ENCODE peak calls at places on chromosome 20, in nine cellular contexts. W is brain microvascular endothelial cell, J is BJ, Y is body of pancreas, B is colonic mucosa, M is fibroblast of lung, O is AG10803, H is fibroblast of the aortic adventitia, L is cardiac fibroblast. D is an unnamed sample.

GRCh38 chr20:52847029-52847660 is 125.0 kb upstream of the TSHZ2 start:
- DNase-seq in M (no peak), O (no peak), W (no peak), H (no peak), B (no peak), J (no peak), L (peak), Y (no peak), D (no peak)

GRCh38 chr20:22384978-22385377 is 199.4 kb downstream of the FOXA2 start:
- DNase-seq in H (no peak), L (no peak), M (no peak), O (no peak), J (no peak), B (no peak), W (no peak), Y (no peak), D (no peak)

GRCh38 chr20:18174906-18175683 is 37.4 kb downstream of the KAT14 start:
- DNase-seq in L (no peak), J (no peak), W (no peak), Y (no peak), B (no peak), M (no peak), H (no peak), O (no peak), D (no peak)

GRCh38 chr20:22763257-22763906 is 179.0 kb upstream of the FOXA2 start:
- DNase-seq in W (peak), H (peak), J (no peak), M (no peak), Y (no peak), O (peak), B (peak), L (peak), D (no peak)

GRCh38 chr20:4488407-4489339 is 233.0 kb upstream of the PRND start:
- DNase-seq in J (no peak), Y (no peak), W (peak), M (peak), L (peak), B (no peak), H (peak), O (peak), D (peak)

GRCh38 chr20:3783068-3783489 is 1.8 kb upstream of the SPEF1 start:
- DNase-seq in B (no peak), M (no peak), H (no peak), O (no peak), J (no peak), W (no peak), L (no peak), Y (peak), D (no peak)

GRCh38 chr20:1265226-1265915 is 723 bp upstream of the SNPH start:
- DNase-seq in L (no peak), Y (no peak), H (no peak), O (no peak), W (no peak), B (no peak), J (no peak), M (no peak), D (no peak)

GRCh38 chr20:64038252-64038578 is 2.2 kb downstream of the C20orf204 start:
- DNase-seq in O (no peak), J (no peak), Y (peak), M (no peak), L (no peak), W (no peak), B (no peak), H (no peak), D (no peak)

GRCh38 chr20:41138527-41139226 is 1.3 kb downstream of the PLCG1 start:
- DNase-seq in J (no peak), O (peak), L (peak), M (no peak), Y (peak), H (peak), B (peak), W (no peak), D (no peak)

GRCh38 chr20:52888096-52888495 is 84.1 kb upstream of the TSHZ2 start:
- DNase-seq in J (no peak), W (no peak), B (no peak), O (no peak), Y (no peak), H (no peak), L (no peak), M (no peak), D (no peak)

GRCh38 chr20:36085686-36086267 is 68.8 kb upstream of the EPB41L1 start:
- DNase-seq in H (peak), M (peak), B (peak), L (peak), W (peak), O (peak), Y (no peak), J (no peak), D (no peak)

GRCh38 chr20:38184098-38184497 is 19.0 kb upstream of the TGM2 start:
- DNase-seq in J (no peak), W (no peak), O (no peak), Y (no peak), M (no peak), H (no peak), B (no peak), L (no peak), D (no peak)

GRCh38 chr20:24357169-24357568 is 112.3 kb upstream of the SYNDIG1 start:
- DNase-seq in L (no peak), O (no peak), J (no peak), H (no peak), Y (peak), M (no peak), W (no peak), B (no peak), D (no peak)

GRCh38 chr20:4014031-4014474 is 1.3 kb downstream of the RNF24 start:
- DNase-seq in J (peak), W (peak), O (peak), M (peak), H (peak), Y (peak), B (peak), L (peak), D (peak)

GRCh38 chr20:36778831-36779655 is 5.5 kb upstream of the DSN1 start:
- DNase-seq in O (no peak), W (no peak), H (no peak), B (no peak), M (no peak), Y (no peak), L (no peak), J (no peak), D (no peak)

GRCh38 chr20:50587291-50587961 is 77.2 kb downstream of the PTPN1 start:
- DNase-seq in J (no peak), B (no peak), O (no peak), H (no peak), M (no peak), Y (no peak), L (no peak), W (no peak), D (no peak)

GRCh38 chr20:29299811-29300578 is 1957.5 kb upstream of the DEFB115 start:
- DNase-seq in H (no peak), L (no peak), J (no peak), W (no peak), Y (no peak), M (no peak), O (no peak), B (no peak), D (no peak)

GRCh38 chr20:51463998-51464397 is 78.5 kb downstream of the NFATC2 start:
- DNase-seq in L (no peak), W (no peak), H (no peak), Y (no peak), O (no peak), B (no peak), J (no peak), M (no peak), D (no peak)

GRCh38 chr20:6746901-6747609 is 20.4 kb upstream of the BMP2 start:
- DNase-seq in M (no peak), W (peak), B (no peak), Y (no peak), J (no peak), L (peak), H (peak), O (no peak), D (no peak)

GRCh38 chr20:58374906-58375760 is 13.9 kb upstream of the VAPB start:
- DNase-seq in H (peak), Y (no peak), J (no peak), L (peak), O (peak), W (peak), M (peak), B (no peak), D (no peak)

GRCh38 chr20:24605937-24606455 is 136.6 kb downstream of the SYNDIG1 start:
- DNase-seq in M (no peak), H (no peak), L (no peak), J (no peak), Y (no peak), B (no peak), W (no peak), O (no peak), D (no peak)

GRCh38 chr20:38093641-38094077 is 60.1 kb downstream of the RPRD1B start:
- DNase-seq in M (no peak), W (no peak), B (no peak), Y (no peak), L (no peak), J (no peak), H (no peak), O (no peak), D (no peak)

GRCh38 chr20:38473353-38473795 is 731 bp downstream of the RALGAPB start:
- DNase-seq in H (peak), Y (peak), L (peak), W (no peak), O (peak), B (no peak), J (no peak), M (peak), D (no peak)

GRCh38 chr20:431012-431904 is 23.2 kb downstream of the RBCK1 start:
- DNase-seq in O (peak), H (peak), M (peak), Y (peak), B (peak), J (no peak), L (peak), W (peak), D (peak)

GRCh38 chr20:49161428-49162152 is 26.5 kb downstream of the STAU1 start:
- DNase-seq in M (no peak), J (no peak), O (peak), W (no peak), B (no peak), L (no peak), Y (no peak), H (no peak), D (no peak)

GRCh38 chr20:49156481-49156880 is 31.7 kb downstream of the STAU1 start:
- DNase-seq in W (no peak), Y (no peak), H (no peak), O (no peak), B (no peak), L (no peak), J (no peak), M (no peak), D (no peak)

GRCh38 chr20:49160057-49160929 is 27.8 kb downstream of the STAU1 start:
- DNase-seq in L (no peak), Y (no peak), J (no peak), W (no peak), M (no peak), B (no peak), O (no peak), H (no peak), D (no peak)

GRCh38 chr20:49151437-49151836 is 36.7 kb downstream of the STAU1 start:
- DNase-seq in J (no peak), H (no peak), L (no peak), O (no peak), M (no peak), B (no peak), W (no peak), Y (no peak), D (no peak)

DNA sequence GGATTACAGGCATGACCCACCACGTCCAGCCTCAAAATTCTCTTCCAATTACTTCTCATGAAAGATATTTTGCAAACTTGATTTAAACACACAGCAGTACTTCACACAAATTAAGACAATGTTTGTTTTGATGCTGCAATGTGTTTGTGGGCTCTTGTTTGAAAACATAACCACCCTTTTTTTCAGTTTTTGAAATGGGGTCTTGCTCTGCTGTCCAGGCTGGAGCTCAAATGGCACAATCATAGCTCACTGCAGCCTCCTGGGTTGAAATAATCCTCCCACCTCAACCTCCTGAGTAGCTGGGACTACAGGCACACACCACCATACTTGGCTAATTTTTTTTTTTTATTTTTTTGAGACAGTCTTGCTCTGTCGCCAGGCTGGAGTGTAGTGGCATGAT is 31.0 kb downstream of the STAU1 start:
- DNase-seq in H (no peak), J (no peak), M (no peak), Y (no peak), W (no peak), L (no peak), B (no peak), O (no peak), D (no peak)
- TF ChIP-seq CTCF in H (no peak), J (no peak), M (no peak), Y (no peak), W (no peak), L (no peak), B (no peak), O (no peak), D (no peak)

DNA sequence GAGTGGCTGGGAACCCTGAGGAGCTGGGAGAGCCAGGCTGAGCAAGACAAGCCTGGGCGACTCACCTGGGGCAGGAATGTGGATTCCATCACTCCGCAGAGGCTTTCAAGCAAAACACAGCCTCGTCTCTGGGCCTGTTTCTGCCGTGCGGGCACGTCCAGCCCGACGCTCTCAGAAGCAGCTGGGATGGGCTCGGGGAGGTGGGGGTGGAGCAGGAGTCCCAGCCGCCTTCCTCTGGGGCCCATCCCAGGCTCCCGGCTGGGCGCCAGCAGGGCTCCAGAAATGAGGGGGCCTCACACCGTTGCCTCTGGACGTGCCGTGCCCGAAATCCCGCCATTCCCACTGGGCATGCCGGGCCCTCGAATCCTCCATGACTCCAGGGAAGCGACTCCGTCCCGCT is 8.7 kb upstream of the RPS21 start:
- DNase-seq in B (no peak), M (no peak), L (no peak), O (no peak), W (no peak), Y (no peak), J (no peak), H (no peak), D (no peak)
- H3K4me3 ChIP-seq in B (no peak), M (no peak), L (no peak), O (no peak), W (no peak), Y (no peak), J (no peak), H (no peak), D (no peak)

GRCh38 chr20:30910937-30911725 is 346.3 kb upstream of the DEFB115 start:
- DNase-seq in H (no peak), L (no peak), B (no peak), W (no peak), O (no peak), J (no peak), M (no peak), Y (no peak), D (no peak)

DNA sequence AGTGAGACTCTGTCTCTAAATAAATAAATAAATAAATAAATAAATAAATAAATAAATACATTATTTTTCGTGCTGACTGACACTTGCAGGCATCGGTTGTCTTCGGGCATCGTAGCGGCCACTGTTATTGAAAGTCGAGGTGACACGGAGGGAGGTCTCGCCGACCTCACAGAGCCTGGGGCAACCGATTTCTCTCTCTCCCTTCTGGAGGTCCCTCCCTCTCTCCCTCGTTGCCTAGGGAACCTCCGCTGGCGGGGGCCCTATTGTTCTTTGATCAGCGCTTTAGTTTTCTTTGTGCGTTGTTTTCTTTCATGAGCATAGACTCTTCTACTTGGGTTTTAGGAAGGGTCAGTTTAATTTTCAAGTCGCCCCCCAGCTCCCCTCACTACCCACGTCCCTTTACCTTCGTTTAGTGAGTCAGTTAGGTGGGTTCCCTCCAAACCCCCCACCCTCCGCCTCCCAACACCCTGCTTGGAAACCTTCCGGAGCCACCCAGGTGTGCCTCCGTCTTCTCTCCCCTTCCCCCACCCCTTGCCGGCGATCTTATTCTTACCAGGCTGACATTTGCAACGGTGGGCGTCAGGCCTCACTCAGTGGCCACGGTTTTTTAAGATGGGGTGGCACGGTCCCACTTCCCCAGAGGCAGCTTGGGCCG is 345.3 kb upstream of the DEFB115 start:
- DNase-seq in Y (no peak), M (no peak), J (no peak), W (no peak), O (peak), B (no peak), H (no peak), L (peak), D (no peak)
- TF ChIP-seq CTCF in Y (no peak), M (no peak), J (no peak), W (peak), O (peak), B (no peak), H (no peak), L (peak), D (peak)

GRCh38 chr20:59993736-59994484 is 35.7 kb downstream of the CDH26 start:
- DNase-seq in L (no peak), O (no peak), J (no peak), H (no peak), W (no peak), Y (no peak), M (no peak), B (no peak), D (no peak)
- H3K4me3 ChIP-seq in L (no peak), O (no peak), J (no peak), H (no peak), W (no peak), Y (no peak), M (no peak), B (no peak), D (no peak)

GRCh38 chr20:47466704-47467459 is 34.8 kb upstream of the NCOA3 start:
- DNase-seq in H (no peak), B (no peak), M (no peak), Y (no peak), W (no peak), J (no peak), O (no peak), L (no peak), D (no peak)

GRCh38 chr20:47465335-47466090 is 36.2 kb upstream of the NCOA3 start:
- DNase-seq in B (no peak), Y (no peak), L (no peak), J (no peak), W (no peak), O (no peak), H (no peak), M (no peak), D (no peak)

GRCh38 chr20:47461120-47461685 is 40.5 kb upstream of the NCOA3 start:
- DNase-seq in W (no peak), B (no peak), O (no peak), J (no peak), M (no peak), L (no peak), H (no peak), Y (no peak), D (no peak)

GRCh38 chr20:47466193-47466592 is 35.5 kb upstream of the NCOA3 start:
- DNase-seq in M (peak), L (peak), H (peak), J (no peak), O (peak), W (no peak), B (no peak), Y (no peak), D (peak)

GRCh38 chr20:47464380-47465101 is 37.1 kb upstream of the NCOA3 start:
- DNase-seq in M (peak), L (peak), O (peak), Y (peak), W (peak), J (peak), H (peak), B (peak), D (peak)
- TF ChIP-seq CTCF in M (peak), L (peak), O (peak), Y (no peak), W (peak), J (peak), H (peak), B (no peak), D (peak)

DNA sequence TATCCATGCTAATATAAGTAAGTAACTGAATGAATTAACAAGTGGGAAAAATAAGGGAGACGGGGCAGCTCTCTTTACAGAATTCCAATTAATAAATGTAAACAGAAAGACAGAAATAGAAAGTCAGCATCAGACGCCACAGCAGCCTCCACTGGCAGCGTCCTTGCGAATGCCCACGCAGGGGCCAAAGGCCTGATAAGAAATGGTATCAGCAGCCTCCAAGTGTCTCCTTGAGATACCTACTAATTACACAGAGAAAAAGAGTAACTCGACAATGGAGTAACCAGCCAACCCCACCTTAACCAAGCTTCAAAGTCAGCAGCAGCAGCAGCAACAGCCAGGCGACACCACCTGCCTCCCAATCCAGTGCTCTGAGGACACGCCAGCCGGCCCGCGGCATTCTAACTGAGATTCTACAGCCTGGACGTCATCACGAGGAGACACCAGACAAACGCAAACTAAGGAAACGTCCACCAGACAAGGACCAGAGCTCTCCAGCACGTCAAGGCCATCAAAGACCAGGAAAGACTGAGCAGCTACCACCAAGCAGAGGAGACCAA is 78.8 kb downstream of the TAF4 start:
- DNase-seq in J (no peak), M (no peak), Y (no peak), H (no peak), L (no peak), O (no peak), W (no peak), B (no peak), D (no peak)
- H3K4me3 ChIP-seq in J (no peak), M (no peak), Y (no peak), H (no peak), L (no peak), O (no peak), W (no peak), B (no peak), D (no peak)

D was measured in AG09309.